ENCODE peak calls at places on chromosomes 4 and X, in nine cellular contexts. One of them, this sample, is unnamed.

GRCh38 chr4:38179690-38180299 is 219.6 kb downstream of the PTTG2 start:
- DNase-seq in fibroblast of mammary gland: peak; percentile 78
- DNase-seq in foreskin fibroblast: peak; percentile 83
- DNase-seq in activated CD4-positive, alpha-beta T cell treated with anti-CD3 and anti-CD28 coated beads for 48 hours: peak; percentile 81
- DNase-seq in NCI-H1105: peak; percentile 31
- DNase-seq in NCI-H1092: peak; percentile 24
- DNase-seq in kidney epithelial cell: peak; percentile 79
- DNase-seq in right cardiac atrium: peak; percentile 57
- DNase-seq in right atrium auricular region: peak; percentile 88
- DNase-seq in this sample: no peak

GRCh38 chr4:47002593-47002992 is 9.2 kb upstream of the GABRA4 start:
- DNase-seq in fibroblast of mammary gland: peak; percentile 3
- DNase-seq in foreskin fibroblast: peak; percentile 27
- DNase-seq in activated CD4-positive, alpha-beta T cell treated with anti-CD3 and anti-CD28 coated beads for 48 hours: no peak
- DNase-seq in NCI-H1105: no peak
- DNase-seq in NCI-H1092: no peak
- DNase-seq in kidney epithelial cell: no peak
- DNase-seq in right cardiac atrium: no peak
- DNase-seq in right atrium auricular region: no peak
- DNase-seq in this sample: no peak

GRCh38 chrX:66328950-66329596 is 165.0 kb downstream of the HEPH start:
- DNase-seq in fibroblast of mammary gland: no peak
- DNase-seq in foreskin fibroblast: no peak
- DNase-seq in activated CD4-positive, alpha-beta T cell treated with anti-CD3 and anti-CD28 coated beads for 48 hours: no peak
- DNase-seq in NCI-H1105: no peak
- DNase-seq in NCI-H1092: no peak
- DNase-seq in kidney epithelial cell: no peak
- DNase-seq in right cardiac atrium: no peak
- DNase-seq in right atrium auricular region: no peak
- DNase-seq in this sample: no peak

GRCh38 chrX:132474522-132474921 is 14.3 kb downstream of the MBNL3 start:
- DNase-seq in fibroblast of mammary gland: peak; percentile 10
- DNase-seq in foreskin fibroblast: no peak
- DNase-seq in activated CD4-positive, alpha-beta T cell treated with anti-CD3 and anti-CD28 coated beads for 48 hours: no peak
- DNase-seq in NCI-H1105: no peak
- DNase-seq in NCI-H1092: no peak
- DNase-seq in kidney epithelial cell: no peak
- DNase-seq in right cardiac atrium: no peak
- DNase-seq in right atrium auricular region: no peak
- DNase-seq in this sample: no peak

GRCh38 chrX:119981286-119982070 is 37.9 kb upstream of the NKAP start:
- DNase-seq in fibroblast of mammary gland: peak; percentile 48
- DNase-seq in foreskin fibroblast: peak; percentile 38
- DNase-seq in activated CD4-positive, alpha-beta T cell treated with anti-CD3 and anti-CD28 coated beads for 48 hours: peak; percentile 25
- DNase-seq in NCI-H1105: peak; percentile 26
- DNase-seq in NCI-H1092: peak; percentile 14
- DNase-seq in kidney epithelial cell: no peak
- DNase-seq in right cardiac atrium: no peak
- DNase-seq in right atrium auricular region: no peak
- DNase-seq in this sample: no peak

GRCh38 chrX:47878198-47878597 is 41.5 kb downstream of the ZNF81 start:
- DNase-seq in fibroblast of mammary gland: no peak
- DNase-seq in foreskin fibroblast: no peak
- DNase-seq in activated CD4-positive, alpha-beta T cell treated with anti-CD3 and anti-CD28 coated beads for 48 hours: no peak
- DNase-seq in NCI-H1105: no peak
- DNase-seq in NCI-H1092: no peak
- DNase-seq in kidney epithelial cell: no peak
- DNase-seq in right cardiac atrium: no peak
- DNase-seq in right atrium auricular region: no peak
- DNase-seq in this sample: no peak

GRCh38 chr4:123024710-123025109 is 102.3 kb upstream of the NUDT6 start:
- DNase-seq in fibroblast of mammary gland: no peak
- DNase-seq in foreskin fibroblast: no peak
- DNase-seq in activated CD4-positive, alpha-beta T cell treated with anti-CD3 and anti-CD28 coated beads for 48 hours: no peak
- DNase-seq in NCI-H1105: no peak
- DNase-seq in NCI-H1092: no peak
- DNase-seq in kidney epithelial cell: no peak
- DNase-seq in right cardiac atrium: no peak
- DNase-seq in right atrium auricular region: no peak
- DNase-seq in this sample: no peak

GRCh38 chr4:55866973-55867574 is 13.6 kb downstream of the EXOC1 start:
- DNase-seq in fibroblast of mammary gland: peak; percentile 77
- DNase-seq in foreskin fibroblast: peak; percentile 71
- DNase-seq in activated CD4-positive, alpha-beta T cell treated with anti-CD3 and anti-CD28 coated beads for 48 hours: peak; percentile 10
- DNase-seq in NCI-H1105: peak; percentile 0
- DNase-seq in NCI-H1092: peak; percentile 52
- DNase-seq in kidney epithelial cell: peak; percentile 45
- DNase-seq in right cardiac atrium: no peak
- DNase-seq in right atrium auricular region: no peak
- DNase-seq in this sample: no peak

GRCh38 chrX:48574270-48575266 is at the start of gene RBM3:
- DNase-seq in fibroblast of mammary gland: peak; percentile 90
- DNase-seq in foreskin fibroblast: peak; percentile 95
- DNase-seq in activated CD4-positive, alpha-beta T cell treated with anti-CD3 and anti-CD28 coated beads for 48 hours: peak; percentile 94
- DNase-seq in NCI-H1105: peak; percentile 83
- DNase-seq in NCI-H1092: peak; percentile 95
- DNase-seq in kidney epithelial cell: peak; percentile 61
- DNase-seq in right cardiac atrium: peak; percentile 94
- DNase-seq in right atrium auricular region: peak; percentile 93
- DNase-seq in this sample: peak; percentile 77

GRCh38 chrX:4830880-4831557 is 1117.6 kb upstream of the PRKX start:
- DNase-seq in fibroblast of mammary gland: no peak
- DNase-seq in foreskin fibroblast: no peak
- DNase-seq in activated CD4-positive, alpha-beta T cell treated with anti-CD3 and anti-CD28 coated beads for 48 hours: no peak
- DNase-seq in NCI-H1105: no peak
- DNase-seq in NCI-H1092: no peak
- DNase-seq in kidney epithelial cell: no peak
- DNase-seq in right cardiac atrium: no peak
- DNase-seq in right atrium auricular region: no peak
- DNase-seq in this sample: no peak

GRCh38 chr4:75629239-75629638 is 1.1 kb downstream of the CDKL2 start:
- DNase-seq in fibroblast of mammary gland: no peak
- DNase-seq in foreskin fibroblast: no peak
- DNase-seq in activated CD4-positive, alpha-beta T cell treated with anti-CD3 and anti-CD28 coated beads for 48 hours: no peak
- DNase-seq in NCI-H1105: no peak
- DNase-seq in NCI-H1092: no peak
- DNase-seq in kidney epithelial cell: no peak
- DNase-seq in right cardiac atrium: no peak
- DNase-seq in right atrium auricular region: no peak
- DNase-seq in this sample: no peak

GRCh38 chrX:8906299-8906698 is 105.1 kb upstream of the FAM9A start:
- DNase-seq in fibroblast of mammary gland: peak; percentile 41
- DNase-seq in foreskin fibroblast: peak; percentile 10
- DNase-seq in activated CD4-positive, alpha-beta T cell treated with anti-CD3 and anti-CD28 coated beads for 48 hours: no peak
- DNase-seq in NCI-H1105: no peak
- DNase-seq in NCI-H1092: no peak
- DNase-seq in kidney epithelial cell: no peak
- DNase-seq in right cardiac atrium: no peak
- DNase-seq in right atrium auricular region: no peak
- DNase-seq in this sample: no peak

GRCh38 chr4:153137168-153137567 is 67.1 kb upstream of the TRIM2 start:
- DNase-seq in fibroblast of mammary gland: peak; percentile 90
- DNase-seq in foreskin fibroblast: peak; percentile 84
- DNase-seq in activated CD4-positive, alpha-beta T cell treated with anti-CD3 and anti-CD28 coated beads for 48 hours: no peak
- DNase-seq in NCI-H1105: no peak
- DNase-seq in NCI-H1092: no peak
- DNase-seq in kidney epithelial cell: no peak
- DNase-seq in right cardiac atrium: peak; percentile 52
- DNase-seq in right atrium auricular region: no peak
- DNase-seq in this sample: peak; percentile 70

GRCh38 chr4:168717852-168718251 is 221.0 kb downstream of the PALLD start:
- DNase-seq in fibroblast of mammary gland: peak; percentile 65
- DNase-seq in foreskin fibroblast: no peak
- DNase-seq in activated CD4-positive, alpha-beta T cell treated with anti-CD3 and anti-CD28 coated beads for 48 hours: no peak
- DNase-seq in NCI-H1105: no peak
- DNase-seq in NCI-H1092: no peak
- DNase-seq in kidney epithelial cell: no peak
- DNase-seq in right cardiac atrium: peak; percentile 27
- DNase-seq in right atrium auricular region: no peak
- DNase-seq in this sample: no peak

GRCh38 chrX:153520286-153520917 is 3.0 kb downstream of the ATP2B3 start:
- DNase-seq in fibroblast of mammary gland: no peak
- DNase-seq in foreskin fibroblast: no peak
- DNase-seq in activated CD4-positive, alpha-beta T cell treated with anti-CD3 and anti-CD28 coated beads for 48 hours: no peak
- DNase-seq in NCI-H1105: no peak
- DNase-seq in NCI-H1092: no peak
- DNase-seq in kidney epithelial cell: no peak
- DNase-seq in right cardiac atrium: no peak
- DNase-seq in right atrium auricular region: no peak
- DNase-seq in this sample: no peak

GRCh38 chr4:28822163-28822562 is 1898.0 kb upstream of the PCDH7 start:
- DNase-seq in fibroblast of mammary gland: peak; percentile 7
- DNase-seq in foreskin fibroblast: peak; percentile 0
- DNase-seq in activated CD4-positive, alpha-beta T cell treated with anti-CD3 and anti-CD28 coated beads for 48 hours: no peak
- DNase-seq in NCI-H1105: no peak
- DNase-seq in NCI-H1092: no peak
- DNase-seq in kidney epithelial cell: no peak
- DNase-seq in right cardiac atrium: no peak
- DNase-seq in right atrium auricular region: no peak
- DNase-seq in this sample: no peak

GRCh38 chr4:169148851-169149250 is 121.9 kb downstream of the SH3RF1 start:
- DNase-seq in fibroblast of mammary gland: no peak
- DNase-seq in foreskin fibroblast: no peak
- DNase-seq in activated CD4-positive, alpha-beta T cell treated with anti-CD3 and anti-CD28 coated beads for 48 hours: no peak
- DNase-seq in NCI-H1105: no peak
- DNase-seq in NCI-H1092: no peak
- DNase-seq in kidney epithelial cell: no peak
- DNase-seq in right cardiac atrium: no peak
- DNase-seq in right atrium auricular region: no peak
- DNase-seq in this sample: no peak

GRCh38 chr4:154049457-154050181 is 260.7 kb upstream of the SFRP2 start:
- DNase-seq in fibroblast of mammary gland: peak; percentile 82
- DNase-seq in foreskin fibroblast: peak; percentile 76
- DNase-seq in activated CD4-positive, alpha-beta T cell treated with anti-CD3 and anti-CD28 coated beads for 48 hours: no peak
- DNase-seq in NCI-H1105: no peak
- DNase-seq in NCI-H1092: no peak
- DNase-seq in kidney epithelial cell: no peak
- DNase-seq in right cardiac atrium: no peak
- DNase-seq in right atrium auricular region: no peak
- DNase-seq in this sample: no peak

GRCh38 chrX:40094900-40095587 is 2.7 kb downstream of the BCOR start:
- DNase-seq in fibroblast of mammary gland: no peak
- DNase-seq in foreskin fibroblast: no peak
- DNase-seq in activated CD4-positive, alpha-beta T cell treated with anti-CD3 and anti-CD28 coated beads for 48 hours: no peak
- DNase-seq in NCI-H1105: no peak
- DNase-seq in NCI-H1092: no peak
- DNase-seq in kidney epithelial cell: no peak
- DNase-seq in right cardiac atrium: peak; percentile 7
- DNase-seq in right atrium auricular region: no peak
- DNase-seq in this sample: no peak

GRCh38 chr4:142354041-142354440 is 492.1 kb downstream of the INPP4B start:
- DNase-seq in fibroblast of mammary gland: no peak
- DNase-seq in foreskin fibroblast: no peak
- DNase-seq in activated CD4-positive, alpha-beta T cell treated with anti-CD3 and anti-CD28 coated beads for 48 hours: no peak
- DNase-seq in NCI-H1105: no peak
- DNase-seq in NCI-H1092: no peak
- DNase-seq in kidney epithelial cell: no peak
- DNase-seq in right cardiac atrium: no peak
- DNase-seq in right atrium auricular region: no peak
- DNase-seq in this sample: no peak

GRCh38 chr4:112704991-112705845 is 68.3 kb downstream of the LARP7 start:
- DNase-seq in fibroblast of mammary gland: peak; percentile 59
- DNase-seq in foreskin fibroblast: peak; percentile 85
- DNase-seq in activated CD4-positive, alpha-beta T cell treated with anti-CD3 and anti-CD28 coated beads for 48 hours: peak; percentile 7
- DNase-seq in NCI-H1105: no peak
- DNase-seq in NCI-H1092: peak; percentile 24
- DNase-seq in kidney epithelial cell: peak; percentile 18
- DNase-seq in right cardiac atrium: peak; percentile 45
- DNase-seq in right atrium auricular region: peak; percentile 65
- DNase-seq in this sample: no peak

GRCh38 chrX:10282490-10282889 is 125.7 kb downstream of the CLCN4 start:
- DNase-seq in fibroblast of mammary gland: no peak
- DNase-seq in foreskin fibroblast: no peak
- DNase-seq in activated CD4-positive, alpha-beta T cell treated with anti-CD3 and anti-CD28 coated beads for 48 hours: no peak
- DNase-seq in NCI-H1105: no peak
- DNase-seq in NCI-H1092: no peak
- DNase-seq in kidney epithelial cell: no peak
- DNase-seq in right cardiac atrium: no peak
- DNase-seq in right atrium auricular region: no peak
- DNase-seq in this sample: no peak

GRCh38 chr4:40576651-40577480 is 52.8 kb downstream of the RBM47 start:
- DNase-seq in fibroblast of mammary gland: peak; percentile 96
- DNase-seq in foreskin fibroblast: peak; percentile 66
- DNase-seq in activated CD4-positive, alpha-beta T cell treated with anti-CD3 and anti-CD28 coated beads for 48 hours: peak; percentile 27
- DNase-seq in NCI-H1105: no peak
- DNase-seq in NCI-H1092: peak; percentile 58
- DNase-seq in kidney epithelial cell: peak; percentile 99
- DNase-seq in right cardiac atrium: peak; percentile 82
- DNase-seq in right atrium auricular region: peak; percentile 88
- DNase-seq in this sample: peak; percentile 89

GRCh38 chr4:172980178-172980577 is 188.4 kb upstream of the GALNT7 start:
- DNase-seq in fibroblast of mammary gland: peak; percentile 52
- DNase-seq in foreskin fibroblast: peak; percentile 71
- DNase-seq in activated CD4-positive, alpha-beta T cell treated with anti-CD3 and anti-CD28 coated beads for 48 hours: no peak
- DNase-seq in NCI-H1105: no peak
- DNase-seq in NCI-H1092: no peak
- DNase-seq in kidney epithelial cell: no peak
- DNase-seq in right cardiac atrium: no peak
- DNase-seq in right atrium auricular region: no peak
- DNase-seq in this sample: no peak

GRCh38 chr4:33060873-33061542 is 2340.8 kb downstream of the PCDH7 start:
- DNase-seq in fibroblast of mammary gland: peak; percentile 66
- DNase-seq in foreskin fibroblast: peak; percentile 76
- DNase-seq in activated CD4-positive, alpha-beta T cell treated with anti-CD3 and anti-CD28 coated beads for 48 hours: peak; percentile 10
- DNase-seq in NCI-H1105: peak; percentile 5
- DNase-seq in NCI-H1092: peak; percentile 4
- DNase-seq in kidney epithelial cell: peak; percentile 10
- DNase-seq in right cardiac atrium: peak; percentile 48
- DNase-seq in right atrium auricular region: no peak
- DNase-seq in this sample: no peak

GRCh38 chrX:106894978-106895452 is 8.1 kb downstream of the RIPPLY1 start:
- DNase-seq in fibroblast of mammary gland: peak; percentile 75
- DNase-seq in foreskin fibroblast: peak; percentile 85
- DNase-seq in activated CD4-positive, alpha-beta T cell treated with anti-CD3 and anti-CD28 coated beads for 48 hours: no peak
- DNase-seq in NCI-H1105: no peak
- DNase-seq in NCI-H1092: no peak
- DNase-seq in kidney epithelial cell: no peak
- DNase-seq in right cardiac atrium: peak; percentile 35
- DNase-seq in right atrium auricular region: no peak
- DNase-seq in this sample: no peak

GRCh38 chr4:175530655-175531054 is 281.4 kb downstream of the GPM6A start:
- DNase-seq in fibroblast of mammary gland: no peak
- DNase-seq in foreskin fibroblast: no peak
- DNase-seq in activated CD4-positive, alpha-beta T cell treated with anti-CD3 and anti-CD28 coated beads for 48 hours: no peak
- DNase-seq in NCI-H1105: no peak
- DNase-seq in NCI-H1092: no peak
- DNase-seq in kidney epithelial cell: no peak
- DNase-seq in right cardiac atrium: no peak
- DNase-seq in right atrium auricular region: no peak
- DNase-seq in this sample: no peak

GRCh38 chr4:126679303-126679702 is 953.5 kb upstream of the INTU start:
- DNase-seq in fibroblast of mammary gland: no peak
- DNase-seq in foreskin fibroblast: no peak
- DNase-seq in activated CD4-positive, alpha-beta T cell treated with anti-CD3 and anti-CD28 coated beads for 48 hours: no peak
- DNase-seq in NCI-H1105: no peak
- DNase-seq in NCI-H1092: no peak
- DNase-seq in kidney epithelial cell: no peak
- DNase-seq in right cardiac atrium: no peak
- DNase-seq in right atrium auricular region: no peak
- DNase-seq in this sample: no peak

GRCh38 chr4:142959156-142959555 is 113.1 kb upstream of the INPP4B start:
- DNase-seq in fibroblast of mammary gland: peak; percentile 11
- DNase-seq in foreskin fibroblast: peak; percentile 61
- DNase-seq in activated CD4-positive, alpha-beta T cell treated with anti-CD3 and anti-CD28 coated beads for 48 hours: no peak
- DNase-seq in NCI-H1105: no peak
- DNase-seq in NCI-H1092: no peak
- DNase-seq in kidney epithelial cell: peak; percentile 19
- DNase-seq in right cardiac atrium: no peak
- DNase-seq in right atrium auricular region: no peak
- DNase-seq in this sample: no peak